ENCODE peak calls at places on chromosomes 3 and 15, in five cellular contexts. M is GM12878; F is CD4-positive, alpha-beta T cell; D is adrenal gland; T is breast epithelium. N is an unnamed sample.

GRCh38 chr3:176587089-176587488 is 610.2 kb downstream of the TBL1XR1 start:
- DNase-seq in M (no peak), T (no peak), F (no peak), D (no peak), N (no peak)

GRCh38 chr3:79250746-79251145 is 517.1 kb downstream of the ROBO1 start:
- DNase-seq in M (no peak), T (no peak), D (no peak), F (no peak), N (no peak)

GRCh38 chr3:188947983-188948657 is 223.7 kb upstream of the TPRG1 start:
- DNase-seq in F (no peak), M (no peak), D (peak; percentile 99), T (peak; percentile 98), N (peak; percentile 70)

GRCh38 chr15:59701880-59702279 is 12.8 kb upstream of the BNIP2 start:
- DNase-seq in D (no peak), T (no peak), M (no peak), F (no peak), N (no peak)

GRCh38 chr3:53159415-53160135 is 1.4 kb upstream of the PRKCD start:
- DNase-seq in T (no peak), D (no peak), F (no peak), M (no peak), N (no peak)

GRCh38 chr15:36966704-36967103 is 133.6 kb downstream of the MEIS2 start:
- DNase-seq in D (no peak), M (no peak), T (no peak), F (no peak), N (no peak)

GRCh38 chr15:31216210-31216911 is 110.3 kb upstream of the KLF13 start:
- DNase-seq in F (peak; percentile 38), T (peak; percentile 77), D (peak; percentile 81), M (no peak), N (no peak)

GRCh38 chr3:131610174-131610573 is 107.4 kb upstream of the MRPL3 start:
- DNase-seq in M (no peak), F (no peak), D (no peak), T (no peak), N (no peak)

DNA sequence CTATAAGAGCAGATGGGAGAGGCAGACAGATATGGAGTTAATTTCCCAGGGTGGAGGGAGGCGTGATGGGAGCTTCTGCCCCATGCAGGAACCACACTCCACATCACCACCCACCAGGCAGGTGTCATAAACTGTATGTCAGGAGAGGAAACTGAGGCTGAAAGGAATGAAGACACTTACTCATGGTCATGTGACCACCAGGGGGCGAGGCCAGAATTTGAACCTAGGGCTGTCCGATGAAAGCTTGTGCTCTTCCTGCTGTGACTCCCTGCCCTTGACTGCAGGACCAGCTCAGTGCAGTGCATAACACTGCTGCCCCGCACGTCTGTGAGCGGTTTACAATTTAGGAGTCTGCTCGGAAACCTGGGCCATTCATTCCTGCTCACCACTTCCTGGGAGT is 28.8 kb downstream of the NUP210 start:
- DNase-seq in D (no peak), T (no peak), F (no peak), M (no peak), N (no peak)
- TF ChIP-seq CTCF in D (no peak), T (no peak), F (peak; percentile 51), M (no peak), N (peak; percentile 57)

DNA sequence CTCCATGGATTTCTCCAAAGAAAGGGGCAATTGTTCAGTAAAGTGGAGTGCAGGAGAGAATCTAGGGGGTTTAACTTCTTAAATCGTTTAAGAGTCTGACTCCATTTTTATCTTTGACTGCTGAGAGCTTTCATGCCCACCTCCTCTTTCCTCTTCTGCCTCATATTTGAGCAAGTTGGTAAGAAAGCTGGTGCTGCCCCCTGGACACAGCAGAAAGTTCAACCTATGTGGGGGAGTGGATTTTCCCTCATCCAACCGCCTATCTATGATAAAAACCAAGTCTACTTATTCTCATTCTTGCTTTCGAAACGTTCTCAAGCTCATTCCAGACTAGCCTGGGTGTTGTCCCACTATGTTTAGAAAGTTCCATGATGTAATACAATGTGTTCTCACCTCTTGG is 26.0 kb downstream of the HHLA2 start:
- DNase-seq in M (no peak), T (no peak), D (no peak), F (peak; percentile 9), N (no peak)
- TF ChIP-seq CTCF in M (no peak), T (no peak), D (no peak), F (no peak), N (no peak)

GRCh38 chr15:100650685-100651084 is 48.3 kb downstream of the ASB7 start:
- DNase-seq in F (no peak), M (no peak), D (no peak), T (no peak), N (no peak)
- TF ChIP-seq CTCF in F (no peak), M (peak; percentile 5), D (no peak), T (no peak), N (no peak)

GRCh38 chr3:8996216-8996615 is 32.9 kb upstream of the RAD18 start:
- DNase-seq in M (no peak), D (no peak), T (no peak), F (no peak), N (no peak)

GRCh38 chr3:8997151-8997550 is 33.9 kb upstream of the RAD18 start:
- DNase-seq in D (no peak), T (no peak), F (no peak), M (no peak), N (no peak)

GRCh38 chr3:8994226-8994625 is 31.0 kb upstream of the RAD18 start:
- DNase-seq in T (no peak), D (no peak), F (no peak), M (no peak), N (no peak)

GRCh38 chr3:9000041-9000440 is 36.8 kb upstream of the RAD18 start:
- DNase-seq in M (no peak), F (no peak), T (no peak), D (no peak), N (no peak)

DNA sequence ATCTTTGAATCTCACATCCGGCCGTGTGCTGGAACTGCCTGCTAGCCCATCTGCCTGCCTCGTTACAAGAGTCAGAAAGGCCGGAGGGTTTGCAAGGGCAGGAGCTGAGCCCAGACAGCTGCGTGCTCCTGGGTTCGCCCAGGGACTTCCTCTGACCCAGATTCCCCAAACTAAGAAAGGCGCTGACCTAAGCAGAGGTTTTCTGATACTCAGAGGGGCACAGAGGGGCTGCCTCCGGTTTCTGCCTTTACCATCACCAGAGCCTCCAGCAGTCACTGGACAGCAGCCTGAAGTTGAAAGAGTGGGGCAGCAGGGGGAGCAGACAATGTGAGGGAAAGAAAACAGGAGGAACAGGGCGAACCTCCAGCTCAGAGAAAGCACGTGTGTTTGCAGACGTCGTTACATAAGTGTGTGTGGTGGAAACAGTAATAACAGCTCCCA is 33.4 kb upstream of the RAD18 start:
- DNase-seq in F (no peak), T (peak; percentile 29), D (no peak), M (no peak), N (no peak)
- TF ChIP-seq CTCF in F (no peak), T (peak; percentile 34), D (no peak), M (no peak), N (no peak)